ENCODE peak calls at places on chromosomes 12 and 14, in seven cellular contexts. V, Q, E, H, A, M and Z are unnamed samples.

GRCh38 chr14:69287096-69287991 is 27.4 kb downstream of the GALNT16 start:
- DNase-seq in E (peak; percentile 50), H (peak; percentile 32), Q (no peak), M (no peak), A (peak; percentile 46), V (no peak), Z (no peak)

GRCh38 chr12:121451931-121452330 is 52.0 kb downstream of the RNF34 start:
- DNase-seq in H (no peak), A (no peak), E (no peak), V (no peak), Q (no peak), M (no peak), Z (no peak)

GRCh38 chr14:81818271-81818670 is 284.6 kb upstream of the SEL1L start:
- DNase-seq in M (no peak), E (no peak), H (no peak), Q (no peak), A (no peak), V (no peak), Z (no peak)

GRCh38 chr12:91432755-91433154 is 250.1 kb upstream of the DCN start:
- DNase-seq in V (no peak), Q (no peak), A (no peak), E (no peak), H (no peak), M (no peak), Z (no peak)

GRCh38 chr12:118058881-118059644 is 1.9 kb downstream of the WSB2 start:
- DNase-seq in V (no peak), M (no peak), H (no peak), E (no peak), A (peak; percentile 44), Q (no peak), Z (no peak)

GRCh38 chr12:113065126-113066007 is 8.8 kb downstream of the DTX1 start:
- DNase-seq in E (peak; percentile 91), V (no peak), M (no peak), Q (peak; percentile 75), H (peak; percentile 63), A (no peak), Z (no peak)

GRCh38 chr12:817941-818600 is 65.7 kb downstream of the WNK1 start:
- DNase-seq in A (no peak), H (no peak), E (no peak), Q (no peak), M (no peak), V (no peak), Z (no peak)

GRCh38 chr14:49505026-49505766 is 81.0 kb downstream of the RPS29 start:
- DNase-seq in A (no peak), H (no peak), V (peak; percentile 18), M (no peak), Q (no peak), E (no peak), Z (no peak)

GRCh38 chr12:5480953-5481300 is 49.0 kb downstream of the NTF3 start:
- DNase-seq in V (no peak), A (no peak), H (no peak), Q (no peak), M (no peak), E (peak; percentile 59), Z (no peak)

GRCh38 chr14:104956290-104956890 is 21.8 kb downstream of the AHNAK2 start:
- DNase-seq in A (no peak), M (no peak), H (no peak), Q (no peak), V (no peak), E (no peak), Z (no peak)

GRCh38 chr14:70084226-70084625 is 104.5 kb downstream of the SLC8A3 start:
- DNase-seq in M (no peak), H (no peak), E (no peak), Q (no peak), V (no peak), A (no peak), Z (no peak)

GRCh38 chr12:49098035-49098451 is 3.4 kb upstream of the DHH start:
- DNase-seq in Q (peak; percentile 68), E (peak; percentile 88), H (peak; percentile 78), M (no peak), V (no peak), A (peak; percentile 28), Z (peak; percentile 38)

GRCh38 chr14:78933948-78934524 is 763.9 kb downstream of the NRXN3 start:
- DNase-seq in M (no peak), H (peak; percentile 43), A (peak; percentile 12), E (no peak), V (no peak), Q (peak; percentile 6), Z (no peak)

GRCh38 chr14:28012629-28013415 is 753.8 kb upstream of the FOXG1 start:
- DNase-seq in A (no peak), M (no peak), V (no peak), Q (no peak), H (peak; percentile 2), E (no peak), Z (no peak)

GRCh38 chr14:96086574-96087077 is 47.5 kb downstream of the C14orf132 start:
- DNase-seq in V (no peak), Q (no peak), E (no peak), M (no peak), A (no peak), H (no peak), Z (no peak)

GRCh38 chr12:104297477-104298113 is 5.9 kb upstream of the EID3 start:
- DNase-seq in M (no peak), H (no peak), V (no peak), A (no peak), E (no peak), Q (no peak), Z (no peak)

GRCh38 chr12:62211510-62211909 is 48.7 kb upstream of the USP15 start:
- DNase-seq in Q (no peak), V (no peak), A (no peak), M (no peak), H (no peak), E (no peak), Z (no peak)

GRCh38 chr12:46071335-46071734 is 81.0 kb upstream of the SCAF11 start:
- DNase-seq in H (no peak), V (no peak), Q (no peak), A (no peak), M (no peak), E (no peak), Z (no peak)

GRCh38 chr14:38210587-38211257 is 3.0 kb downstream of the SSTR1 start:
- DNase-seq in Q (no peak), E (no peak), H (no peak), V (no peak), M (no peak), A (no peak), Z (no peak)

GRCh38 chr12:43444940-43445564 is 107.0 kb downstream of the ADAMTS20 start:
- DNase-seq in A (peak; percentile 39), H (peak; percentile 10), M (peak; percentile 4), E (peak; percentile 71), Q (peak; percentile 22), V (peak; percentile 73), Z (peak; percentile 18)

GRCh38 chr14:68977741-68978549 is 1.2 kb downstream of the ACTN1 start:
- DNase-seq in V (no peak), A (no peak), Q (peak; percentile 59), M (no peak), E (peak; percentile 76), H (peak; percentile 82), Z (no peak)

GRCh38 chr12:19245126-19245525 is 115.6 kb downstream of the PLEKHA5 start:
- DNase-seq in Q (no peak), M (no peak), A (no peak), V (no peak), H (no peak), E (no peak), Z (no peak)

GRCh38 chr12:60257063-60257462 is 661.2 kb downstream of the SLC16A7 start:
- DNase-seq in M (no peak), A (peak; percentile 17), V (peak; percentile 24), Q (no peak), E (no peak), H (no peak), Z (peak; percentile 43)

GRCh38 chr14:87133073-87133815 is 859.7 kb downstream of the GALC start:
- DNase-seq in E (no peak), H (no peak), M (no peak), V (no peak), Q (no peak), A (no peak), Z (no peak)

GRCh38 chr14:65168840-65169239 is 66.5 kb upstream of the MAX start:
- DNase-seq in H (no peak), A (no peak), Q (no peak), E (no peak), V (peak; percentile 37), M (no peak), Z (no peak)

GRCh38 chr14:100502622-100503220 is 84.5 kb downstream of the BEGAIN start:
- DNase-seq in A (no peak), Q (no peak), M (no peak), V (no peak), E (no peak), H (no peak), Z (no peak)

GRCh38 chr12:127263621-127264020 is 1003.3 kb upstream of the TMEM132C start:
- DNase-seq in E (no peak), A (no peak), Q (no peak), H (no peak), V (no peak), M (no peak), Z (no peak)

GRCh38 chr12:113519464-113520191 is 48.0 kb upstream of the LHX5 start:
- DNase-seq in V (no peak), H (no peak), M (no peak), A (no peak), Q (no peak), E (no peak), Z (no peak)

GRCh38 chr12:3672113-3672509 is 80.8 kb downstream of the CRACR2A start:
- DNase-seq in V (no peak), Q (no peak), H (no peak), M (no peak), A (no peak), E (no peak), Z (no peak)
- H3K9me3 ChIP-seq in V (no peaks in the 10 kb centered on the region), Q (no peaks in the 10 kb centered on the region), H (no peaks in the 10 kb centered on the region), M (no peaks in the 10 kb centered on the region), A (no peaks in the 10 kb centered on the region), E (no peaks in the 10 kb centered on the region), Z (no peaks in the 10 kb centered on the region)

DNA sequence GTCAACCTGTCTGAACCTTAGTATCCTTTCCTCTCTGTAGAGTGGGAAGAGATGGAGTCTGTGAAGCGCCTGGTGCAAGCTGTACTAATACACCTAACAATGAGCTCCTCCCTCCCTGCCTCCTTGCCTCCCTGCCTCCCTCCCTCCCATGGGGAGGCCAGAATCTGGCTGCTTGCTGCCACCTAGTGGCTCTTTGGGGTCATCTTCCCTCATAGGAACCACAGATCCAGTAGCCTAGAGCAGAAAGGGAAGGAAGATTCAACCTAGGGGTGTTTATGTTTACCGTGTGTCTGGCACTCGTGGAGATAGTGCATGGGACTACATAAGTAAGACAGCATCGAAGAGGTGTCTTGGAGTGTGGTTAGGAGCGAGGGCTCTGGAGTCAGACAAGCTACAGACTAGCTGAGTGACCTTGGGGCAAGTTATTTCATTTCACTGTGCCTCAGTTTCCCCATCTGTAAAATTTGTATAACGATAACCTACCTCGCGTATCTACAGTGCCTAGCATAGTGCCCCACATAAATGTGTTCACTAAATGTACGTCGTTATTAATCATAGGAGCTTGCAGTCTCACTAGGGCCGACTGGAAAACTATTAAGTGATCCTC is 35.5 kb upstream of the TSPAN9 start:
- DNase-seq in E (peak; percentile 69), H (peak; percentile 91), Q (peak; percentile 78), M (peak; percentile 15), V (peak; percentile 69), A (peak; percentile 81), Z (peak; percentile 32)
- TF ChIP-seq SIN3A in E (no peak), H (no peak), Q (no peak), M (no peak), V (no peak), A (no peak), Z (no peak)

GRCh38 chr14:24857277-24857676 is 192.7 kb downstream of the STXBP6 start:
- DNase-seq in V (no peak), E (no peak), M (no peak), H (no peak), A (no peak), Q (no peak), Z (no peak)
- H3K4me3 ChIP-seq in V (no peak overlapping the region), E (no peak overlapping the region), M (no peak overlapping the region), H (no peak overlapping the region), A (no peak overlapping the region), Q (no peak overlapping the region), Z (no peak overlapping the region)

GRCh38 chr12:132950844-132951535 is 5.1 kb downstream of the ZNF605 start:
- DNase-seq in A (no peak), H (no peak), E (no peak), M (no peak), V (no peak), Q (no peak), Z (no peak)
- H3K9me3 ChIP-seq in A (peaks cover 80% of the 10 kb centered on the region), H (peaks cover 6% of the 10 kb centered on the region), E (peaks cover 72% of the 10 kb centered on the region), M (peaks cover 48% of the 10 kb centered on the region), V (peaks cover 20% of the 10 kb centered on the region), Q (peaks cover 22% of the 10 kb centered on the region), Z (peaks cover 55% of the 10 kb centered on the region)